ENCODE peak calls at places on chromosomes 16 and 17, in ten cellular contexts. One of them, this sample, is unnamed.

GRCh38 chr16:10743227-10743609 is 424 bp upstream of the NUBP1 start:
- DNase-seq in GM23248: no peak
- DNase-seq in cardiac muscle cell: no peak
- DNase-seq in Caco-2: no peak
- DNase-seq in fibroblast of the aortic adventitia: no peak
- DNase-seq in IMR-90: no peak
- DNase-seq in left ventricle myocardium inferior: no peak
- DNase-seq in stomach: no peak
- DNase-seq in MM.1S: no peak
- DNase-seq in CD8-positive, alpha-beta memory T cell: no peak
- DNase-seq in this sample: no peak

GRCh38 chr17:41107941-41108445 is 2.8 kb downstream of the KRTAP4-9 start:
- DNase-seq in Caco-2: no peak
- DNase-seq in cardiac muscle cell: no peak
- DNase-seq in left ventricle myocardium inferior: no peak
- DNase-seq in IMR-90: peak; percentile 29
- DNase-seq in CD8-positive, alpha-beta memory T cell: no peak
- DNase-seq in MM.1S: no peak
- DNase-seq in stomach: no peak
- DNase-seq in fibroblast of the aortic adventitia: peak; percentile 11
- DNase-seq in GM23248: no peak
- DNase-seq in this sample: no peak

GRCh38 chr16:10601444-10602401 is 21.3 kb upstream of the EMP2 start:
- DNase-seq in IMR-90: no peak
- DNase-seq in cardiac muscle cell: peak; percentile 85
- DNase-seq in stomach: no peak
- DNase-seq in fibroblast of the aortic adventitia: peak; percentile 34
- DNase-seq in MM.1S: no peak
- DNase-seq in Caco-2: peak; percentile 70
- DNase-seq in left ventricle myocardium inferior: peak; percentile 41
- DNase-seq in CD8-positive, alpha-beta memory T cell: no peak
- DNase-seq in GM23248: no peak
- DNase-seq in this sample: no peak

GRCh38 chr16:11610580-11610979 is 23.9 kb upstream of the LITAF start:
- DNase-seq in IMR-90: no peak
- DNase-seq in fibroblast of the aortic adventitia: no peak
- DNase-seq in stomach: no peak
- DNase-seq in MM.1S: no peak
- DNase-seq in GM23248: no peak
- DNase-seq in Caco-2: no peak
- DNase-seq in left ventricle myocardium inferior: no peak
- DNase-seq in cardiac muscle cell: no peak
- DNase-seq in CD8-positive, alpha-beta memory T cell: no peak
- DNase-seq in this sample: no peak

GRCh38 chr16:19102187-19102872 is 11.4 kb upstream of the ITPRIPL2 start:
- DNase-seq in fibroblast of the aortic adventitia: no peak
- DNase-seq in Caco-2: no peak
- DNase-seq in CD8-positive, alpha-beta memory T cell: no peak
- DNase-seq in GM23248: peak; percentile 42
- DNase-seq in stomach: no peak
- DNase-seq in cardiac muscle cell: no peak
- DNase-seq in left ventricle myocardium inferior: no peak
- DNase-seq in MM.1S: no peak
- DNase-seq in IMR-90: no peak
- DNase-seq in this sample: no peak

GRCh38 chr17:20948984-20949777 is 93.6 kb downstream of the USP22 start:
- DNase-seq in left ventricle myocardium inferior: no peak
- DNase-seq in fibroblast of the aortic adventitia: no peak
- DNase-seq in MM.1S: no peak
- DNase-seq in CD8-positive, alpha-beta memory T cell: no peak
- DNase-seq in cardiac muscle cell: no peak
- DNase-seq in IMR-90: no peak
- DNase-seq in Caco-2: no peak
- DNase-seq in stomach: no peak
- DNase-seq in GM23248: no peak
- DNase-seq in this sample: no peak

GRCh38 chr17:11391134-11391533 is 150.1 kb downstream of the SHISA6 start:
- DNase-seq in fibroblast of the aortic adventitia: no peak
- DNase-seq in left ventricle myocardium inferior: no peak
- DNase-seq in cardiac muscle cell: no peak
- DNase-seq in Caco-2: peak; percentile 7
- DNase-seq in GM23248: no peak
- DNase-seq in stomach: no peak
- DNase-seq in CD8-positive, alpha-beta memory T cell: no peak
- DNase-seq in MM.1S: no peak
- DNase-seq in IMR-90: no peak
- DNase-seq in this sample: no peak

GRCh38 chr17:74922694-74923537 is at the start of gene USH1G:
- DNase-seq in left ventricle myocardium inferior: no peak
- DNase-seq in GM23248: no peak
- DNase-seq in MM.1S: no peak
- DNase-seq in IMR-90: no peak
- DNase-seq in cardiac muscle cell: peak; percentile 48
- DNase-seq in stomach: no peak
- DNase-seq in CD8-positive, alpha-beta memory T cell: no peak
- DNase-seq in Caco-2: no peak
- DNase-seq in fibroblast of the aortic adventitia: no peak
- DNase-seq in this sample: no peak

GRCh38 chr17:2484876-2485275 is 26.8 kb downstream of the METTL16 start:
- DNase-seq in CD8-positive, alpha-beta memory T cell: no peak
- DNase-seq in cardiac muscle cell: peak; percentile 13
- DNase-seq in fibroblast of the aortic adventitia: no peak
- DNase-seq in Caco-2: no peak
- DNase-seq in GM23248: no peak
- DNase-seq in IMR-90: no peak
- DNase-seq in MM.1S: no peak
- DNase-seq in stomach: no peak
- DNase-seq in left ventricle myocardium inferior: no peak
- DNase-seq in this sample: no peak

GRCh38 chr17:2485543-2485942 is 26.1 kb downstream of the METTL16 start:
- DNase-seq in left ventricle myocardium inferior: no peak
- DNase-seq in Caco-2: peak; percentile 59
- DNase-seq in cardiac muscle cell: no peak
- DNase-seq in stomach: no peak
- DNase-seq in IMR-90: no peak
- DNase-seq in GM23248: peak; percentile 13
- DNase-seq in CD8-positive, alpha-beta memory T cell: no peak
- DNase-seq in MM.1S: no peak
- DNase-seq in fibroblast of the aortic adventitia: peak; percentile 53
- DNase-seq in this sample: no peak

GRCh38 chr17:2483084-2483483 is 28.6 kb downstream of the METTL16 start:
- DNase-seq in stomach: no peak
- DNase-seq in GM23248: no peak
- DNase-seq in Caco-2: no peak
- DNase-seq in IMR-90: no peak
- DNase-seq in cardiac muscle cell: no peak
- DNase-seq in MM.1S: no peak
- DNase-seq in CD8-positive, alpha-beta memory T cell: no peak
- DNase-seq in left ventricle myocardium inferior: no peak
- DNase-seq in fibroblast of the aortic adventitia: no peak
- DNase-seq in this sample: no peak

GRCh38 chr17:2487306-2487705 is 24.4 kb downstream of the METTL16 start:
- DNase-seq in GM23248: no peak
- DNase-seq in fibroblast of the aortic adventitia: no peak
- DNase-seq in cardiac muscle cell: no peak
- DNase-seq in Caco-2: no peak
- DNase-seq in IMR-90: no peak
- DNase-seq in stomach: no peak
- DNase-seq in MM.1S: no peak
- DNase-seq in left ventricle myocardium inferior: no peak
- DNase-seq in CD8-positive, alpha-beta memory T cell: no peak
- DNase-seq in this sample: no peak

DNA sequence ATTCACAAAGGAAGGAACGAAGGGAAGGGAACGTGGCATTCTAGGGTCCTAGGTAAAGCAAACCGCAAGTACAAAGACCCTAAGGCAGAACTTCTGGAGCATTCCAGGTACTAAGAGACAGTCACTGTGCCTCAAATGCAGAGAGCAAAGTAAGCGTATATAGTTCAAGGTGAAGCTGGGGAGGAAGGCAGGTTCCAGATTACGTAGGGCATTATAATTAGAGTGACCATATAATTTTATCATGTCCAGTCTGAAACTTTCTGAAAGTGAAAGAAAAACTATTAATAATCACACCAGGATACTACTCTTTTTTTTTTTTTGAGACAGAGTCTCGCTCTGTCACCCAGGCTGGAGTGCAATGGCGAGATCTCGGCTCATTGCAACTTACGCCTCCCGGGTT is 25.7 kb downstream of the METTL16 start:
- DNase-seq in Caco-2: no peak
- DNase-seq in stomach: no peak
- DNase-seq in fibroblast of the aortic adventitia: no peak
- DNase-seq in IMR-90: no peak
- DNase-seq in left ventricle myocardium inferior: no peak
- DNase-seq in MM.1S: no peak
- DNase-seq in cardiac muscle cell: no peak
- DNase-seq in CD8-positive, alpha-beta memory T cell: no peak
- DNase-seq in GM23248: no peak
- DNase-seq in this sample: no peak
- H3K4me3 ChIP-seq in Caco-2: no peak overlapping the region
- H3K4me3 ChIP-seq in stomach: no peak overlapping the region
- H3K4me3 ChIP-seq in fibroblast of the aortic adventitia: no peak overlapping the region
- H3K4me3 ChIP-seq in IMR-90: no peak overlapping the region
- H3K4me3 ChIP-seq in left ventricle myocardium inferior: peak overlapping the region; percentile 56
- H3K4me3 ChIP-seq in MM.1S: no peak overlapping the region
- H3K4me3 ChIP-seq in cardiac muscle cell: no peak overlapping the region
- H3K4me3 ChIP-seq in CD8-positive, alpha-beta memory T cell: no peak overlapping the region
- H3K4me3 ChIP-seq in GM23248: no peak overlapping the region
- H3K4me3 ChIP-seq in this sample: no peak overlapping the region

GRCh38 chr16:69483611-69484010 is 59.2 kb downstream of the CYB5B start:
- DNase-seq in fibroblast of the aortic adventitia: no peak
- DNase-seq in Caco-2: no peak
- DNase-seq in GM23248: no peak
- DNase-seq in MM.1S: no peak
- DNase-seq in IMR-90: no peak
- DNase-seq in CD8-positive, alpha-beta memory T cell: no peak
- DNase-seq in cardiac muscle cell: no peak
- DNase-seq in stomach: no peak
- DNase-seq in left ventricle myocardium inferior: no peak
- DNase-seq in this sample: no peak

GRCh38 chr16:69479806-69480205 is 55.4 kb downstream of the CYB5B start:
- DNase-seq in left ventricle myocardium inferior: no peak
- DNase-seq in fibroblast of the aortic adventitia: no peak
- DNase-seq in CD8-positive, alpha-beta memory T cell: no peak
- DNase-seq in GM23248: no peak
- DNase-seq in IMR-90: no peak
- DNase-seq in stomach: no peak
- DNase-seq in Caco-2: no peak
- DNase-seq in MM.1S: no peak
- DNase-seq in cardiac muscle cell: no peak
- DNase-seq in this sample: no peak

GRCh38 chr16:69482410-69482951 is 58.1 kb downstream of the CYB5B start:
- DNase-seq in IMR-90: peak; percentile 27
- DNase-seq in MM.1S: no peak
- DNase-seq in stomach: peak; percentile 37
- DNase-seq in cardiac muscle cell: no peak
- DNase-seq in CD8-positive, alpha-beta memory T cell: no peak
- DNase-seq in Caco-2: no peak
- DNase-seq in left ventricle myocardium inferior: peak; percentile 72
- DNase-seq in GM23248: peak; percentile 89
- DNase-seq in fibroblast of the aortic adventitia: peak; percentile 97
- DNase-seq in this sample: no peak

GRCh38 chr16:69478685-69479084 is 54.3 kb downstream of the CYB5B start:
- DNase-seq in stomach: no peak
- DNase-seq in Caco-2: no peak
- DNase-seq in fibroblast of the aortic adventitia: no peak
- DNase-seq in CD8-positive, alpha-beta memory T cell: no peak
- DNase-seq in left ventricle myocardium inferior: no peak
- DNase-seq in GM23248: no peak
- DNase-seq in MM.1S: no peak
- DNase-seq in cardiac muscle cell: no peak
- DNase-seq in IMR-90: no peak
- DNase-seq in this sample: no peak

DNA sequence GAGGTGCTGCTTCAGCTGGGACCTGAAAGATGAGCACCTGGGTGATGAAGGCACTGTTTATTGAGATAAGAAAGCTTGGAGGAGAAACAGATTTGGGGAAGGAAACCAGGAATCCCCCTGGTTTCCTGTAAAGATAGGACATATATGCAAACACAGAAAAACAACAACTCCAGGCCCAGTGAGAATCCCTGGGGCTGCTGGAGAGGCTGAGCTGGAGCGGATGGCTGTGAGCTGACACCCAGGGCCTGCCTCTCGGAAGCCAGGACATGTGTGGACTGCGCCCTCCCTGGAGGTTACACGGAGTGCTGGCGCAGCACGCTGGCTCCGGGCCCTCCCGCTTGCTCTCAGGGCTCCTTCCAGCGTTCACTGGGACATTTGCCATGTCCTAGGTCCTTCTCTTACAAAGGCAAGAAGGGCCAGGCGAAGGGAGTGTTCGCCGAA is 57.5 kb downstream of the CYB5B start:
- DNase-seq in fibroblast of the aortic adventitia: peak; percentile 93
- DNase-seq in MM.1S: no peak
- DNase-seq in stomach: peak; percentile 91
- DNase-seq in GM23248: peak; percentile 90
- DNase-seq in CD8-positive, alpha-beta memory T cell: no peak
- DNase-seq in cardiac muscle cell: no peak
- DNase-seq in IMR-90: peak; percentile 48
- DNase-seq in left ventricle myocardium inferior: peak; percentile 92
- DNase-seq in Caco-2: no peak
- DNase-seq in this sample: no peak
- H3K4me3 ChIP-seq in fibroblast of the aortic adventitia: no peak overlapping the region
- H3K4me3 ChIP-seq in MM.1S: no peak overlapping the region
- H3K4me3 ChIP-seq in stomach: no peak overlapping the region
- H3K4me3 ChIP-seq in GM23248: peak overlapping the region; percentile 33
- H3K4me3 ChIP-seq in CD8-positive, alpha-beta memory T cell: no peak overlapping the region
- H3K4me3 ChIP-seq in cardiac muscle cell: no peak overlapping the region
- H3K4me3 ChIP-seq in IMR-90: no peak overlapping the region
- H3K4me3 ChIP-seq in left ventricle myocardium inferior: peak overlapping the region; percentile 53
- H3K4me3 ChIP-seq in Caco-2: no peak overlapping the region
- H3K4me3 ChIP-seq in this sample: no peak overlapping the region

GRCh38 chr16:30628628-30629342 is 18.6 kb upstream of the ZNF689 start:
- DNase-seq in Caco-2: peak; percentile 87
- DNase-seq in left ventricle myocardium inferior: peak; percentile 88
- DNase-seq in fibroblast of the aortic adventitia: peak; percentile 79
- DNase-seq in CD8-positive, alpha-beta memory T cell: peak; percentile 77
- DNase-seq in GM23248: peak; percentile 72
- DNase-seq in MM.1S: peak; percentile 80
- DNase-seq in cardiac muscle cell: peak; percentile 83
- DNase-seq in IMR-90: peak; percentile 68
- DNase-seq in stomach: peak; percentile 91
- DNase-seq in this sample: peak; percentile 77
- H3K4me3 ChIP-seq in Caco-2: no peak overlapping the region
- H3K4me3 ChIP-seq in left ventricle myocardium inferior: peak overlapping the region; percentile 43
- H3K4me3 ChIP-seq in fibroblast of the aortic adventitia: peak overlapping the region; percentile 35
- H3K4me3 ChIP-seq in CD8-positive, alpha-beta memory T cell: peak overlapping the region; percentile 51
- H3K4me3 ChIP-seq in GM23248: peak overlapping the region; percentile 30
- H3K4me3 ChIP-seq in MM.1S: peak overlapping the region; percentile 45
- H3K4me3 ChIP-seq in cardiac muscle cell: no peak overlapping the region
- H3K4me3 ChIP-seq in IMR-90: no peak overlapping the region
- H3K4me3 ChIP-seq in stomach: no peak overlapping the region
- H3K4me3 ChIP-seq in this sample: no peak overlapping the region

DNA sequence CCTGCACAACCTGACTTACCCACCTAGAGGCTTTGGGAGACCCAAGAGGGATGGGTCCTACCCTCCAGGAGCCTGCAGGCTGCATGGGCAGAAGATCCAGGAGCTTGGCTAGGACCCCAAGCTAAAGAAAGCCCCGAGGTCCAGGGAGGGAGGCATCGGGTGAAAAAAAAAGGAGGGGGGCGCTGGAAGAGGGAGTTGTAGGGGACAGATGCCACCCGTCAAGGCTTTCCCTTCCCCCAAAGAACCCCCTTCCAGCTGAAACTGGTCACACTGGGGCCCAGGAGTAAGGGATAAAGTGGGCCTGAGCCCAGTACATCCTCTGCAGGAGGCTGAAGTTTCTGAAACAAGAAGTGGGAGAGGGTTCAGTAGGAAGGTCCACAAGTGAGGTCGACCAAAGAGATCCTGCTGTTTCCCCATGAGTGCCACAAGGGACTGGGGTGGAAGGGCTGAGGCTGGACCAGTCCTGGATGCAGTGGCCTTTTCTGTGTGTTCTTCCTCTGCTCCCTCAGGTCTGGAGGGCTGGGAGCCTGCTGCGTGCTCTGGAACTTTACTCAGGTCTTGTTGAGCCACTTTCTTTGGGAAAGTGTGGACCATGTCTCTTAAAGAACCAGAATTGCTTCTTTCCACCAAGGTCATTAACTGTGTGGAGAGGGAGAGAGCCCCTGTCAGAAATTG is 14.2 kb upstream of the CBFB start:
- DNase-seq in Caco-2: no peak
- DNase-seq in cardiac muscle cell: no peak
- DNase-seq in left ventricle myocardium inferior: no peak
- DNase-seq in GM23248: no peak
- DNase-seq in IMR-90: no peak
- DNase-seq in CD8-positive, alpha-beta memory T cell: no peak
- DNase-seq in stomach: no peak
- DNase-seq in MM.1S: no peak
- DNase-seq in fibroblast of the aortic adventitia: no peak
- DNase-seq in this sample: no peak
- H3K4me3 ChIP-seq in Caco-2: peak overlapping the region; percentile 31
- H3K4me3 ChIP-seq in cardiac muscle cell: no peak overlapping the region
- H3K4me3 ChIP-seq in left ventricle myocardium inferior: peak overlapping the region; percentile 71
- H3K4me3 ChIP-seq in GM23248: peak overlapping the region; percentile 70
- H3K4me3 ChIP-seq in IMR-90: no peak overlapping the region
- H3K4me3 ChIP-seq in CD8-positive, alpha-beta memory T cell: peak overlapping the region; percentile 53
- H3K4me3 ChIP-seq in stomach: peak overlapping the region; percentile 55
- H3K4me3 ChIP-seq in MM.1S: no peak overlapping the region
- H3K4me3 ChIP-seq in fibroblast of the aortic adventitia: peak overlapping the region; percentile 60
- H3K4me3 ChIP-seq in this sample: peak overlapping the region; percentile 60